ENCODE peak calls at places on chromosomes 4 and X, in nine cellular contexts. H, T, A, O, R, M, N, Y and U are unnamed samples.

GRCh38 chr4:4859010-4859798 is at the start of gene MSX1:
- DNase-seq in O (peak; percentile 84), N (peak; percentile 97), A (peak; percentile 94), R (no peak), T (peak; percentile 65), H (peak; percentile 95), Y (peak; percentile 89), M (peak; percentile 89), U (no peak)

GRCh38 chrX:53085661-53086229 is 3.6 kb downstream of the TSPYL2 start:
- DNase-seq in T (no peak), M (no peak), Y (no peak), O (no peak), N (no peak), H (no peak), R (no peak), A (no peak), U (peak; percentile 15)

GRCh38 chrX:134880866-134881265 is 109.9 kb upstream of the SMIM10 start:
- DNase-seq in N (no peak), Y (no peak), A (no peak), H (no peak), R (no peak), T (no peak), M (no peak), O (peak; percentile 55), U (no peak)

GRCh38 chr4:38385286-38386010 is 278.6 kb upstream of the KLF3 start:
- DNase-seq in M (no peak), A (no peak), O (peak; percentile 41), Y (no peak), R (no peak), T (no peak), H (no peak), N (no peak), U (no peak)

GRCh38 chr4:21304061-21304541 is 603.8 kb downstream of the PACRGL start:
- DNase-seq in H (peak; percentile 46), O (no peak), M (no peak), N (no peak), Y (no peak), R (no peak), A (peak; percentile 73), T (no peak), U (no peak)

GRCh38 chrX:107508925-107509324 is 59.5 kb downstream of the FRMPD3 start:
- DNase-seq in N (peak; percentile 15), R (no peak), T (no peak), Y (no peak), M (no peak), A (no peak), O (no peak), H (peak; percentile 32), U (no peak)

GRCh38 chr4:147786531-147786930 is 54.6 kb downstream of the ARHGAP10 start:
- DNase-seq in H (no peak), Y (no peak), A (no peak), M (no peak), N (no peak), T (no peak), O (no peak), R (no peak), U (no peak)

GRCh38 chr4:22235798-22236197 is 280.1 kb downstream of the ADGRA3 start:
- DNase-seq in T (no peak), A (no peak), H (no peak), Y (no peak), M (no peak), R (no peak), N (no peak), O (no peak), U (no peak)

GRCh38 chr4:150336676-150337412 is 245.1 kb upstream of the MAB21L2 start:
- DNase-seq in N (no peak), T (no peak), H (peak; percentile 35), A (no peak), R (no peak), M (no peak), Y (no peak), O (no peak), U (no peak)

DNA sequence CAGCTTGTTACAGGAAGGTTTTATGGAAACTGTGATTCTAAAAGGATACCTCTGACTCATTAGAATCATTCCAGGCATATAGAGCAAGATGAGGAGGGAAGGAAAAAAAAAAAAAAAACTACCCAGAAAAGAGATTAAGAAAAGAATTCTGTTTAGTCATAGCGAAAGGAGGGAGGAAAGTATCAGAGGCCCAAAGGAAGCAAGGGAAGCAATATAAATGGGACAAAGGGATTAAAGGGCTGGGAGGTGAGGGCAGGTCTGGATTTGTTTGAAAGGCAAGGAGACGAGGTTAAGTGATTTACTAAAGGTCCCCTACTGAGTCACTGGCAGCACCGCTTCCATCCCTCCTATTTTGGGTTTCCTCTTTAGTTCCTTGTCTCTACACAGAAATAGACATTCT is 88.6 kb upstream of the IL1RAPL1 start:
- DNase-seq in H (no peak), M (no peak), A (no peak), T (no peak), O (peak; percentile 33), R (no peak), N (no peak), Y (no peak), U (no peak)
- TF ChIP-seq CTCF in H (no peak), M (no peak), A (no peak), T (no peak), O (no peak), R (no peak), N (no peak), Y (no peak), U (no peak)

GRCh38 chrX:70960728-70961127 is 29.8 kb upstream of the SLC7A3 start:
- DNase-seq in N (no peak), Y (no peak), T (no peak), H (no peak), R (no peak), O (no peak), A (no peak), M (peak; percentile 29), U (no peak)
- TF ChIP-seq CTCF in N (no peak), Y (no peak), T (no peak), H (no peak), R (no peak), O (no peak), A (no peak), M (peak; percentile 48), U (peak; percentile 20)

DNA sequence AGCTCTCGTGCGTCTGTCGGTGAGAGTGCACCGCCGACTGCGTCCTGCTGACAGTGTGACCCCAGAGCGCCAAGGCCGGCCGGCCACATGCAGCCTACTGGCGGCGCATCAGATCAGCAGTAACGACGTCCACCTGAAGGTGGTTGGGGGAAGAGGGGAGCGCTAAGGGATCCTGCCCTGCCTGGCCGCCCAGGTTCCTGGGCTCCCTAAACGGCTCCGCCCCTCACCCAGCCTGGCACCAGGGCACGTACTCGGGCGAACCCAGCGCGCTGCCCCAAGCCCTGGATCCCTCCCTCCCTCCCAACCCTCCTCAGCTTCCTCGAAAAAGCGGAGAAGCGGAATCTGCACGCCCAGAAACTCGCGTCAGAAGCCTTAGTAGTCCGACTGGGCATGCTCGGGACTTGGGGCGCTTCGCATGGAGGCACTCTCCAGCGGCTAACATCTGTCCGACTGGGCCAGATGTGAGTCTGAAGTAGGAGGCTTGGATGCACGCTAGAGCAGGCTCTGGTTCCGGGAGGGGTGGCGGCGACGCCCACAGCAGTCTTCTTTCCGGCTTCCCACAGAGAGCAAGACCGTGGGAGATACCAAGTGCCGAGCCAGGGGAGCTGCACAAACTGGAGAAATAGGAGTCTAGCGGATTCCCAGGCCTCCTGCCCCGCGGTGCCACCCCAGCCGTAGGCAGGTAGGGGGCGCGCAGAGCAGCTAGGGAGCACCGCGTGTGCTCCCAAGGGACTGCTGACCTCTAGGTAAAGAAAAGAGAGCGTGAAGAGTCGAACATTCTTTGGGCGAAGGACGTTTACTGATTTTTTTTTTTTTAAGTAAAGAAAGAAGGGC is 114.4 kb upstream of the TEX13C start:
- DNase-seq in O (peak; percentile 6), N (peak; percentile 89), R (no peak), M (no peak), T (no peak), H (peak; percentile 74), Y (peak; percentile 30), A (peak; percentile 67), U (peak; percentile 72)
- TF ChIP-seq CTCF in O (no peak), N (no peak), R (peak; percentile 13), M (no peak), T (no peak), H (no peak), Y (no peak), A (no peak), U (peak; percentile 61)

DNA sequence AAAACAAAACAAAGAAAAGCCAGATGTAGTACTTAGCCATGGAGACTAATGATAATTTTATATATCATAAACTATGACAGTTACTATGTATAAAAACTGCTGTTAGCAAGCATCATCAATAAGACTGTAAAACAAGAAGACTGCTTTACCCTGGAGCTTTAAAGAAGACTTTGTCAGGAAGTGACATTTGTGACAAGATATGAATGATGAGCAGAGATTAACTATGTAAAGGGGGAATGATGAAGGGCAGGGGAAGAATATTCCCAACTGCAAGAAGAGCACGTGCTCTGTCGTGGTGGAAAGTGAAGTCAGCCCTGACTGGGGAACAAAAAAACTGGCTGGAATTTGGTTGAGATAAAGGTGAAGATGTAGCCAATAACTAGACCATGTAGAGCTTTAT is 617.1 kb upstream of the AMOT start:
- DNase-seq in O (no peak), R (no peak), M (no peak), H (no peak), A (no peak), N (no peak), T (no peak), Y (no peak), U (no peak)
- TF ChIP-seq CTCF in O (no peak), R (no peak), M (no peak), H (no peak), A (no peak), N (no peak), T (no peak), Y (no peak), U (no peak)

DNA sequence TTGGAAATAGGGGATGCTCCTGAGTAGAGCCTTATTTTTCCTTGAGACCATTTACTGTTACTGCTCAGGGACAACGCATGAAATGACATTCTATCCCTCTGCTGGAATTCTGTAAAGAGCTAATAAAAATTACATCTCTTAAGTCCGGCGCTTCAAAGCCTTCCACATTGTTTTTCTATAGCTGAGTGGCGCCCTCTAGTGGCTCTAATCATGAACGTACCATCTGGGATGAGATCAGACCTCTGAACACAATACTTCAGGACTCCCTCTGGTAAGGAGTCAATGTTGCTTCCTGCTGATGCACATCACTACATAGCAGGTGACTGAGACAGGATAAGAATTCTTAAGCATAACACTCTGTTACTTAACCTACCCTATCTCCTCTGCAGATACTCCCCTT is 6.0 kb downstream of the HMGN5 start:
- DNase-seq in H (peak; percentile 52), M (peak; percentile 72), T (peak; percentile 68), A (peak; percentile 45), Y (no peak), N (no peak), R (no peak), O (peak; percentile 23), U (no peak)
- TF ChIP-seq CTCF in H (peak; percentile 55), M (peak; percentile 72), T (peak; percentile 70), A (peak; percentile 59), Y (peak; percentile 57), N (no peak), R (peak; percentile 55), O (peak; percentile 54), U (peak; percentile 77)

DNA sequence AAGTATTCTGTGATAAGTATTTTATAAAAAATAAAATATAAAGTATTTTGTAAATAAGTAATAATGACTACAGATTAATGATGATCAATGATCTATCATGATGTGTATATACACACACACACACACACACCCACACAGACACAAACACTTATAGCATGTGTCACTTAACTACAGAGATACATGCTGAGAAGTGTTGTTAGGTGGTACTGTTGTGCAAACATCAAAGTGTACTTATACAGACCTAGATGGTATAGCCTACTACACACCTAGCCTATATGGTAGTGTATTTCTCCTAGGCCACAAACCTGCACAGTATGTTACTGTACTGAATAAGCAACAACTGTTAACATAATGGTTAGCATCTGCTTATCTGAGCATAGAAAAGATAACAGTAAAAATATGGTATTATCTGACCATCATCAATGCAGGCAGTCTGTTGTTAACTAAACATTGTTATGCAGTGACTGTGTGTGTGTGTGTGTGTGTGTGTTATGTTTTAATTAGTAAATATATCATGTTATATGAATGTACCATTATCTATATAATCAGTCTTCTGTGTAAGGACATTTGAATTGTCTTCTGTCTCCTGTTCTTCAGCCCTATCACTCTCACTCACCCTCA is 138.2 kb downstream of the CAMK2D start:
- DNase-seq in Y (no peak), O (peak; percentile 52), T (no peak), H (no peak), A (no peak), R (no peak), M (no peak), N (no peak), U (no peak)
- TF ChIP-seq CTCF in Y (no peak), O (no peak), T (no peak), H (no peak), A (no peak), R (no peak), M (no peak), N (no peak), U (no peak)